ENCODE peak calls at places on chromosome 21, in seven cellular contexts. V is H1, H is HCT116, S is GM12878, R is K562, M is SK-N-SH, D is HepG2. O is an unnamed sample.

GRCh38 chr21:17921579-17922530 is 102.7 kb upstream of the C21orf91 start:
- DNase-seq in M (peak), D (no peak), R (no peak), H (no peak), V (no peak), S (no peak), O (no peak)

GRCh38 chr21:17900281-17900989 is 81.3 kb upstream of the C21orf91 start:
- DNase-seq in D (no peak), R (no peak), S (no peak), H (no peak), M (no peak), V (no peak), O (no peak)

GRCh38 chr21:46567348-46567747 is 37.5 kb downstream of the S100B start:
- DNase-seq in R (no peak), V (no peak), S (no peak), H (no peak), M (no peak), D (no peak), O (no peak)

GRCh38 chr21:41481191-41481590 is 26.8 kb downstream of the TMPRSS2 start:
- DNase-seq in V (no peak), R (no peak), H (no peak), S (no peak), M (no peak), D (no peak), O (no peak)

GRCh38 chr21:32094792-32095191 is 184.1 kb downstream of the MIS18A start:
- DNase-seq in M (no peak), S (no peak), R (no peak), V (no peak), D (no peak), H (peak), O (peak)

GRCh38 chr21:25836396-25836795 is 101.6 kb downstream of the GABPA start:
- DNase-seq in R (no peak), H (no peak), S (no peak), V (no peak), D (no peak), M (no peak), O (no peak)

GRCh38 chr21:28671549-28672195 is 321.0 kb downstream of the LTN1 start:
- DNase-seq in D (no peak), M (no peak), R (no peak), S (no peak), H (no peak), V (no peak), O (no peak)

GRCh38 chr21:32089771-32090170 is 189.1 kb downstream of the MIS18A start:
- DNase-seq in S (no peak), R (no peak), V (no peak), H (no peak), M (no peak), D (no peak), O (no peak)

GRCh38 chr21:29473808-29474207 is 175.1 kb downstream of the BACH1 start:
- DNase-seq in M (no peak), S (no peak), D (no peak), V (no peak), H (no peak), R (no peak), O (no peak)

GRCh38 chr21:35227774-35228173 is 178.7 kb upstream of the RUNX1 start:
- DNase-seq in R (no peak), D (no peak), S (no peak), M (no peak), V (no peak), H (no peak), O (no peak)

GRCh38 chr21:34888569-34889286 is 160.4 kb downstream of the RUNX1 start:
- DNase-seq in H (peak), M (peak), V (peak), S (no peak), R (peak), D (peak), O (peak)

GRCh38 chr21:25385912-25386474 is 221.3 kb downstream of the MRPL39 start:
- DNase-seq in R (peak), D (peak), H (peak), M (peak), V (no peak), S (no peak), O (peak)

GRCh38 chr21:42144679-42145568 is 73.8 kb downstream of the UMODL1 start:
- DNase-seq in D (no peak), M (no peak), R (no peak), S (no peak), H (no peak), V (no peak), O (no peak)

GRCh38 chr21:26451014-26451740 is 121.9 kb downstream of the CYYR1 start:
- DNase-seq in V (no peak), S (no peak), H (no peak), M (no peak), R (no peak), D (no peak), O (no peak)

DNA sequence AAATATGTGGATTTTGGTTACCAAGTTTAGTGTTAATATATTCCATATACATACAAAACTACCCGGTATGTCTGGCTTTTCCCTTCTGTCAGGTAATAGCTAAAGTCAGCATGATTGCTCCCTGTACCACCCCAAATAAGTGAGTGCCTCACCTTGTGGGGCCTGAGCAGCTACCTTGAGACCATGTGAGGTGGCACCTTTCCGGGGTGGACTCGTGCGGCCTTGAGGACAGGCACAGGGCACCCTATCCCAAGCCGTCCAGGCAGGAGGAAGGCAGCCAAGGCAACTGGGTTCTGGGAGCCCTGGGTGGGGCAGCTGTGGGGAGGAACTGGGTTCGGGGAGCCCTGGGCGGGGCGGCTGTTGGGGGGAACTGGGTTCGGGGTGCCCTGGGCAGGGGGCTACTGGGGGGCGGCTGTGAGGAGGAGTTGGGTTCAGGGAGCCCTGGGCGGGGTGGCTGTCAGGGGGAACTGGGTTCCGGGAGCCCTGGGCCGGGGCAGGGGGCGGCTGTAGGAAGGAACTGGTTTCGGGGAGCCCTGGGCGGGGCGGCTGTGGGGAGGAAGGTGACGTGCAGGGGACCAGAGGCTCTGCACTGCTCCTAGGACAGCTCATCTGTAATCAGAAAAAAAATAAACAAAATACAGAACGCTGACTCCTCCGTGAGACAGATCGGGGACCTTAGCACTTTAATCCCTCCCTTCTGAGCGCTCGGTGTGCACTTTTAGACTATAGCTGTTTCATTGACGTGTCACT is 63.3 kb downstream of the POFUT2 start:
- DNase-seq in R (no peak), H (no peak), M (no peak), S (no peak), V (no peak), D (no peak), O (no peak)
- TF ChIP-seq JUND in R (no peak), H (no peak), M (no peak), S (no peak), V (no peak), D (no peak), O (no peak)

GRCh38 chr21:14401217-14401616 is 18.3 kb upstream of the HSPA13 start:
- DNase-seq in V (no peak), H (no peak), R (no peak), S (no peak), D (no peak), M (no peak), O (no peak)

GRCh38 chr21:14405225-14405624 is 22.3 kb upstream of the HSPA13 start:
- DNase-seq in S (no peak), D (no peak), M (no peak), H (no peak), V (no peak), R (no peak), O (no peak)

DNA sequence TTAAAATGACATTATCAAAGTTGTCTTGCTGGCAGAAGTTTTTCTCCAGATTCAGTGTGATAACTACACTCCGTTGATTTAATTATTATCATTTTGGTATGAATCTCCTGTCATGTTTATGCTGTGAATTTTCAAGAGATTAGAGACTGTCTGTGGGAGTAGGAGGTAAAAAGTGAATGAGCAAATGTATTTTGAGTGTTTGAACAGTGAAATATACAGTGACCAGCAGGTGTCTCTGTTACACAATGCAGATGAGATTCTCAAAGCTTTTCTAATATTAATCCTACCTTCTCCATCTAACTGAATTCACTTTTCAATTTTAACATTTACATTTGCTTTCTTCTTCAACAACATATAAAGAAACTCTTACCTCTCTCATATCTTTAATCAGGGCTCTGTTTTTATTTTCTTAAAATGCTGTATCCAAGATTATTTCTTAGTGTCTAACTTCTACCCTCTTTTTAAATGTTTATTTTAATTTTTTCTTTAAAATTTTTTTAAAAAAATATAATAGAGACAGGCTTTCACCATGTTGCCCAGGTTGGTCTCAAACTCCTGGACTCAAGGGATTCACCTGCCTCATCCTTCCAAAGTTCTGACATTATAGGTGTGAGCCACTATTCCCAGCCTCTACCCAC is 20.9 kb upstream of the HSPA13 start:
- DNase-seq in S (peak), V (no peak), M (peak), D (peak), R (peak), H (peak), O (peak)
- TF ChIP-seq JUND in S (no peak), V (no peak), M (no peak), D (no peak), R (no peak), H (no peak), O (no peak)

GRCh38 chr21:45549670-45550463 is 7.6 kb upstream of the SLC19A1 start:
- DNase-seq in M (peak), S (peak), R (no peak), D (no peak), V (no peak), H (no peak), O (no peak)
- TF ChIP-seq JUND in M (no peak), S (no peak), R (no peak), D (no peak), V (no peak), H (no peak), O (no peak)

GRCh38 chr21:38027901-38028300 is 111.6 kb upstream of the KCNJ6 start:
- DNase-seq in R (peak), S (no peak), H (no peak), V (no peak), D (no peak), M (no peak), O (no peak)

GRCh38 chr21:38036016-38036415 is 119.8 kb upstream of the KCNJ6 start:
- DNase-seq in H (no peak), S (no peak), V (no peak), R (no peak), D (no peak), M (no peak), O (no peak)

GRCh38 chr21:38037416-38037815 is 121.2 kb upstream of the KCNJ6 start:
- DNase-seq in H (no peak), R (no peak), V (no peak), D (no peak), S (no peak), M (no peak), O (no peak)

DNA sequence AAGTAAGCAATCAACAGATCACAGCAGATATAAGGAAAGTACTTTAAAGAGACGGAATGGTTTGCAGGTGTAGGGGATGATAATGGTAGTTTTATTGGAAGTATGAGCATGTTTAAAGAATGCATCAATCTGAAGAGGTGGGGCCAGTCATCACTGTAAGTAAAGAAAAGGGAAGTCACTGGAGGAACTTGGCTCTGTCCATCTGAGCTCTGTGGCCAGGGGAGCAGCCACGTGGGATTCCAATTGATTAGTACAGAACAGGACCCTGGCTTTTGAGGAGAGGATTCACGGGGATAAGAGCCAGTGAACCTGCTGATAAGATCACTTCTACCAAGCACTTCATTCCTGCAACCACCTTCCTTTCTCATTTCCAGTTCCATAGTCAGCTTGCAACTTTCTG is 116.1 kb upstream of the KCNJ6 start:
- DNase-seq in M (no peak), S (no peak), D (no peak), R (no peak), V (no peak), H (no peak), O (no peak)
- TF ChIP-seq JUND in M (no peak), S (no peak), D (no peak), R (no peak), V (no peak), H (no peak), O (no peak)

O was measured in T47D.